ENCODE peak calls at places on chromosomes 11 and 22, in four cellular contexts. One of them, this sample, is unnamed.

GRCh38 chr22:24417200-24417599 is 10.2 kb upstream of the ADORA2A start:
- ATAC-seq in heart right ventricle: no peak
- ATAC-seq in RWPE2: no peak
- ATAC-seq in right cardiac atrium: no peak
- ATAC-seq in this sample: no peak

GRCh38 chr11:60934091-60934789 is 10.0 kb downstream of the TMEM132A start:
- ATAC-seq in RWPE2: no peak
- ATAC-seq in heart right ventricle: no peak
- ATAC-seq in right cardiac atrium: no peak
- ATAC-seq in this sample: no peak

GRCh38 chr11:117096140-117096972 is 1.9 kb downstream of the SIK3 start:
- ATAC-seq in right cardiac atrium: no peak
- ATAC-seq in heart right ventricle: no peak
- ATAC-seq in RWPE2: no peak
- ATAC-seq in this sample: no peak

GRCh38 chr11:34155057-34155758 is 49.8 kb downstream of the NAT10 start:
- ATAC-seq in right cardiac atrium: no peak
- ATAC-seq in RWPE2: no peak
- ATAC-seq in heart right ventricle: no peak
- ATAC-seq in this sample: peak; percentile 56

GRCh38 chr11:65430406-65431217 is 8.0 kb downstream of the NEAT1 start:
- ATAC-seq in RWPE2: no peak
- ATAC-seq in right cardiac atrium: no peak
- ATAC-seq in heart right ventricle: no peak
- ATAC-seq in this sample: peak; percentile 3

GRCh38 chr11:63518548-63518947 is 12.7 kb downstream of the LGALS12 start:
- ATAC-seq in heart right ventricle: no peak
- ATAC-seq in right cardiac atrium: no peak
- ATAC-seq in RWPE2: no peak
- ATAC-seq in this sample: no peak

GRCh38 chr11:94647926-94648325 is 80.8 kb downstream of the PIWIL4 start:
- ATAC-seq in right cardiac atrium: peak; percentile 97
- ATAC-seq in RWPE2: no peak
- ATAC-seq in heart right ventricle: peak; percentile 87
- ATAC-seq in this sample: no peak

GRCh38 chr11:10931761-10932700 is 74.2 kb upstream of the ZBED5 start:
- ATAC-seq in right cardiac atrium: peak; percentile 73
- ATAC-seq in RWPE2: peak; percentile 29
- ATAC-seq in heart right ventricle: peak; percentile 61
- ATAC-seq in this sample: no peak

GRCh38 chr11:65915821-65916251 is 3.0 kb downstream of the C11orf68 start:
- ATAC-seq in right cardiac atrium: peak; percentile 65
- ATAC-seq in RWPE2: peak; percentile 71
- ATAC-seq in heart right ventricle: peak; percentile 69
- ATAC-seq in this sample: peak; percentile 77

GRCh38 chr11:9716275-9717039 is 52.6 kb downstream of the SWAP70 start:
- ATAC-seq in right cardiac atrium: peak; percentile 93
- ATAC-seq in RWPE2: peak; percentile 31
- ATAC-seq in heart right ventricle: peak; percentile 90
- ATAC-seq in this sample: peak; percentile 75

GRCh38 chr22:30308518-30309230 is 18.1 kb downstream of the TBC1D10A start:
- ATAC-seq in heart right ventricle: no peak
- ATAC-seq in right cardiac atrium: no peak
- ATAC-seq in RWPE2: no peak
- ATAC-seq in this sample: no peak

GRCh38 chr22:38034884-38035529 is 22.2 kb upstream of the PICK1 start:
- ATAC-seq in right cardiac atrium: no peak
- ATAC-seq in RWPE2: no peak
- ATAC-seq in heart right ventricle: no peak
- ATAC-seq in this sample: no peak

GRCh38 chr22:26942301-26942927 is 285.0 kb downstream of the MIAT start:
- ATAC-seq in right cardiac atrium: no peak
- ATAC-seq in heart right ventricle: no peak
- ATAC-seq in RWPE2: no peak
- ATAC-seq in this sample: no peak

GRCh38 chr11:75531325-75531724 is 5.6 kb upstream of the GDPD5 start:
- ATAC-seq in heart right ventricle: no peak
- ATAC-seq in right cardiac atrium: no peak
- ATAC-seq in RWPE2: no peak
- ATAC-seq in this sample: peak; percentile 4

GRCh38 chr22:43931771-43932170 is 8.2 kb downstream of the PNPLA3 start:
- ATAC-seq in heart right ventricle: no peak
- ATAC-seq in right cardiac atrium: no peak
- ATAC-seq in RWPE2: no peak
- ATAC-seq in this sample: no peak

GRCh38 chr11:62477927-62478326 is 59.1 kb downstream of the SCGB1A1 start:
- ATAC-seq in RWPE2: no peak
- ATAC-seq in heart right ventricle: no peak
- ATAC-seq in right cardiac atrium: no peak
- ATAC-seq in this sample: no peak

GRCh38 chr11:35237860-35238715 is 99.1 kb downstream of the CD44 start:
- ATAC-seq in RWPE2: no peak
- ATAC-seq in right cardiac atrium: peak; percentile 49
- ATAC-seq in heart right ventricle: peak; percentile 51
- ATAC-seq in this sample: no peak

GRCh38 chr11:93614111-93614784 is 47.2 kb upstream of the CEP295 start:
- ATAC-seq in RWPE2: peak; percentile 31
- ATAC-seq in heart right ventricle: no peak
- ATAC-seq in right cardiac atrium: no peak
- ATAC-seq in this sample: no peak

GRCh38 chr22:46833228-46833627 is 70.8 kb downstream of the TBC1D22A start:
- ATAC-seq in RWPE2: no peak
- ATAC-seq in heart right ventricle: peak; percentile 43
- ATAC-seq in right cardiac atrium: no peak
- ATAC-seq in this sample: no peak

GRCh38 chr11:34426766-34427170 is 12.0 kb upstream of the CAT start:
- ATAC-seq in heart right ventricle: peak; percentile 56
- ATAC-seq in right cardiac atrium: peak; percentile 46
- ATAC-seq in RWPE2: no peak
- ATAC-seq in this sample: peak; percentile 72

GRCh38 chr11:62976109-62976508 is 8.7 kb downstream of the SLC22A6 start:
- ATAC-seq in heart right ventricle: no peak
- ATAC-seq in right cardiac atrium: no peak
- ATAC-seq in RWPE2: no peak
- ATAC-seq in this sample: no peak

GRCh38 chr11:95791385-95792033 is 1.2 kb downstream of the CEP57 start:
- ATAC-seq in heart right ventricle: no peak
- ATAC-seq in RWPE2: no peak
- ATAC-seq in right cardiac atrium: no peak
- ATAC-seq in this sample: no peak
- H3K27ac ChIP-seq in heart right ventricle: peak overlapping the region; percentile 98
- H3K27ac ChIP-seq in RWPE2: peak overlapping the region; percentile 74
- H3K27ac ChIP-seq in right cardiac atrium: no peak overlapping the region
- H3K27ac ChIP-seq in this sample: peak overlapping the region; percentile 100

DNA sequence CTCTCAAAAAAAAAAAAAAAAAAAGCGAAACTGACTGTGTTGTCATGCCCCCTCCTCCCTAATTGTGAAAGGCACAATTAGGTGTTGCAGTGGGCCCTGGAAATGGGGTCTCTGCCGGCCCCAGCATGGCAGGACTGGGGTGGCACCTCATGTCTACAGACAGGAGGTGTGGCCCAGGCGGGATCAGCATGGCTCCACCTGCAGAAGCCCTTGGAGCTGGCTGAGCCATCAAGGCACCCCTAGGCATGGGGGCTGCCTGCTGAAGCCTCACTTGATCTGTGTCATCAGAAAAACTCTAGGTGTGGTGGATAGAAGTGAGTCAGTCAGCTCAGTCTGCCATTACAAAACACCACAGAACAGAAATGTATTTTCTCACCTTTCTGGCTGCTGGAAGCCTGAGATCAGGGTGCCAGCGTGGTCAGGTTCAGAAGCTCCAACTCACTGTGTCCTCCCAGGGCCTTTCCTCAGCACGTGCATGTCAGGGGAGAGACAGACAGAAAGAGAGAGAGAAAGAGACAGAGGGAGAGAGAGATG is 10.1 kb upstream of the B4GALNT4 start:
- ATAC-seq in heart right ventricle: no peak
- ATAC-seq in RWPE2: peak; percentile 67
- ATAC-seq in right cardiac atrium: no peak
- ATAC-seq in this sample: no peak
- H3K9me3 ChIP-seq in heart right ventricle: no peaks in the 10 kb centered on the region
- H3K9me3 ChIP-seq in RWPE2: no peaks in the 10 kb centered on the region
- H3K9me3 ChIP-seq in right cardiac atrium: no peaks in the 10 kb centered on the region
- H3K9me3 ChIP-seq in this sample: no peaks in the 10 kb centered on the region

DNA sequence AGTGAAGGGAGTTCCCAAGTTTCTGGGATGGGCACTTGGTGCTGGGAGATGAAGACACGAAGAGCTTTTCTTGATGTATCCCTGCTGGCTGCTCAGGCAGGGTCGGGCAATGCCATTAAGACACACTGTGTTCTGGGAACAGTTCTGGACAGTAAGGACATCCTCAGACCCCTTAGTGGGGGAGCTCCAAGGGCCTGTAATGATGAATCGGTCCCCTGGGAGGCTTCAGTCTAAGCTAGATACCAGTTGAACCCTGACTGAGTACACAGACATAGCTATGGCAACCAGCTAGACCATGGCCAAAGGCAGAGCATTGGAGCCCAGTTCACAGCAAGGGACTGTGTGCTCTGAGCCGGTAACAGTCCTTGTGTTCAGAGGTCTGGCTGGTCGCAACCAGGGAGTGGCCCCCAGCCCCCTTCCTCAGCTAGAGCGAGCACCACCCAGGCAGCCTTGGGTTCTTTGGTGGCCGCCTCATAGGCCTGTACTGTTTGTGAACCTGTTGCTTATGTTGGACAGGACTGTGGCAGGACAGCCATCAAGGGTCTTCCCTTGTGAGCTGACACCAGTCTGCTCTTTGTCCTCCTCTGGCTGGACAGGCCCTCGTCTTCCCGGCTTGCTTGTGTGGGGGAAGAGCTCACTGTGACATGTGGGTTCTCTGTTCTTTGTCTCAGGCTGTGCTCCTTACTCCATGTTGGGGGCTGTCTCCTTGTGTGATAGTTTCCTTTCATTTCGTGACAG is 25.0 kb downstream of the MED15 start:
- ATAC-seq in right cardiac atrium: peak; percentile 1
- ATAC-seq in RWPE2: no peak
- ATAC-seq in heart right ventricle: peak; percentile 3
- ATAC-seq in this sample: no peak
- H3K27ac ChIP-seq in right cardiac atrium: peak overlapping the region; percentile 55
- H3K27ac ChIP-seq in RWPE2: peak overlapping the region; percentile 99
- H3K27ac ChIP-seq in heart right ventricle: peak overlapping the region; percentile 82
- H3K27ac ChIP-seq in this sample: peak overlapping the region; percentile 87

DNA sequence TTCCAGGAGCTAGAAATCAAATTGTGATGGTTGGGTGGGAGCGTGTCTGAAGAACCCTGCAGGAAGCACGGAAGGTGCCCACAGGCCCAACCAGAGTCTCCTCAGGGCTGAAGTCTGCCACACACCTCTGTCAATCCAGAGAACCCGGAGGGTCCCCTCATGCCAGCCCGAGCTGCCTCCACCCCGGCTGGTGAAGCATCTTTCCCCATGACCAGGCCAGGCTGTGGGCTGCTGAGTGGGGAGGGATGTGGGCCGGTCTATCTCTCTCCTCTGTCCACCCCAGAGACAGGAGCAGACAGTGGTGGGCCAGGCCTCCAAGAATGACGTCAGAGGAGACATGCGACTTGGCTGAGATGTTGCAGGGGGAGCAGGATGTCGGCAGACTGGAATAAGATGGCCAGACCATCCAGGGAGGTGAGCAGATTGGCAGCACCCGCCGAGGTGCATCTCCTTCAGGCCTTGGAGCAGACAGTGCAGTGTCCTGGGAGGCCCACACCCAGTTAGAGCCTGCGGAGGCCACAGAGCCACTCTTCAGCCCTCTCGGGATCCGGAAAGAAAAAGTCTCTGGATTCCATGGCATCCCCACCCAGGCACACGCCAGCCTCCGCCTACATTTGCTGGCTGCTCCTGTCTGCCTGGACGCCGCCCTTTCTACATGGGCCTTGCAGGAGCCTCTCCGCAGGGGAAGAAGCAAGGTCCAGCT is 1524.9 kb downstream of the BRD1 start:
- ATAC-seq in right cardiac atrium: no peak
- ATAC-seq in heart right ventricle: no peak
- ATAC-seq in RWPE2: no peak
- ATAC-seq in this sample: no peak
- H3K9me3 ChIP-seq in right cardiac atrium: no peaks in the 10 kb centered on the region
- H3K9me3 ChIP-seq in heart right ventricle: no peaks in the 10 kb centered on the region
- H3K9me3 ChIP-seq in RWPE2: no peaks in the 10 kb centered on the region
- H3K9me3 ChIP-seq in this sample: no peaks in the 10 kb centered on the region